ENCODE peak calls at places on chromosomes 12 and 14, in ten cellular contexts. W is AG10803; T is EL; H is activated CD8-positive, alpha-beta memory T cell treated with anti-CD3 and anti-CD28 coated beads for 1 hour; I is NCI-H774; J is natural killer cell; Y is NCI-H2081 treated with DMSO at 0.1 percent for 48 hours; S is activated naive CD4-positive, alpha-beta T cell treated with Interleukin-2 at 50 U/mL for 16 hours; Q is CD8-positive, alpha-beta T cell; D is CMK. P is an unnamed sample.

GRCh38 chr14:73025544-73025943 is 1.4 kb downstream of the ZFYVE1 start:
- DNase-seq in W (peak), T (peak), H (no peak), I (no peak), J (no peak), Y (no peak), S (no peak), Q (no peak), D (no peak), P (no peak)

GRCh38 chr14:50122291-50122690 is 5.9 kb upstream of the VCPKMT start:
- DNase-seq in W (no peak), T (no peak), H (no peak), I (no peak), J (no peak), Y (no peak), S (no peak), Q (no peak), D (no peak), P (no peak)

GRCh38 chr14:73143003-73143402 is 6.7 kb downstream of the PSEN1 start:
- DNase-seq in W (no peak), T (no peak), H (no peak), I (no peak), J (no peak), Y (no peak), S (no peak), Q (no peak), D (no peak), P (no peak)

GRCh38 chr12:60832300-60832699 is 1236.5 kb downstream of the SLC16A7 start:
- DNase-seq in W (no peak), T (peak), H (no peak), I (no peak), J (no peak), Y (no peak), S (no peak), Q (no peak), D (no peak), P (no peak)

GRCh38 chr14:93994919-93995682 is 2.0 kb upstream of the CCDC197 start:
- DNase-seq in W (peak), T (peak), H (no peak), I (peak), J (no peak), Y (no peak), S (peak), Q (no peak), D (no peak), P (no peak)

GRCh38 chr14:75989134-75989533 is 3.6 kb downstream of the IFT43 start:
- DNase-seq in W (peak), T (no peak), H (no peak), I (no peak), J (no peak), Y (no peak), S (no peak), Q (no peak), D (no peak), P (no peak)

GRCh38 chr14:99574099-99574880 is 29.7 kb downstream of the CCDC85C start:
- DNase-seq in W (peak), T (peak), H (no peak), I (peak), J (no peak), Y (no peak), S (no peak), Q (no peak), D (no peak), P (peak)

GRCh38 chr14:91374897-91375747 is 42.5 kb downstream of the CCDC88C start:
- DNase-seq in W (no peak), T (no peak), H (no peak), I (peak), J (peak), Y (peak), S (peak), Q (no peak), D (no peak), P (peak)

GRCh38 chr12:27178723-27179398 is 65.2 kb upstream of the STK38L start:
- DNase-seq in W (peak), T (peak), H (no peak), I (no peak), J (no peak), Y (no peak), S (no peak), Q (no peak), D (no peak), P (no peak)

GRCh38 chr12:5317556-5317955 is 114.4 kb upstream of the NTF3 start:
- DNase-seq in W (peak), T (no peak), H (no peak), I (no peak), J (no peak), Y (no peak), S (no peak), Q (no peak), D (no peak), P (no peak)

GRCh38 chr12:11798856-11799530 is 149.5 kb downstream of the ETV6 start:
- DNase-seq in W (peak), T (peak), H (no peak), I (no peak), J (no peak), Y (no peak), S (no peak), Q (no peak), D (peak), P (no peak)

GRCh38 chr14:65472189-65472588 is 59.7 kb downstream of the FUT8 start:
- DNase-seq in W (no peak), T (no peak), H (no peak), I (no peak), J (no peak), Y (no peak), S (no peak), Q (no peak), D (no peak), P (peak)

GRCh38 chr14:58078068-58078467 is 73.9 kb downstream of the ARMH4 start:
- DNase-seq in W (peak), T (peak), H (no peak), I (no peak), J (no peak), Y (no peak), S (no peak), Q (no peak), D (no peak), P (no peak)

GRCh38 chr12:51922762-51923505 is 15.6 kb downstream of the ACVRL1 start:
- DNase-seq in W (peak), T (peak), H (no peak), I (no peak), J (no peak), Y (no peak), S (no peak), Q (no peak), D (no peak), P (no peak)

GRCh38 chr12:105561981-105562726 is 231.7 kb downstream of the C12orf75 start:
- DNase-seq in W (peak), T (peak), H (no peak), I (peak), J (no peak), Y (peak), S (no peak), Q (no peak), D (no peak), P (peak)

GRCh38 chr12:6295187-6295811 is 15.2 kb upstream of the PLEKHG6 start:
- DNase-seq in W (peak), T (peak), H (no peak), I (peak), J (no peak), Y (no peak), S (no peak), Q (no peak), D (no peak), P (peak)

GRCh38 chr12:51441583-51441982 is 17.0 kb downstream of the SLC4A8 start:
- DNase-seq in W (peak), T (peak), H (no peak), I (no peak), J (no peak), Y (no peak), S (no peak), Q (no peak), D (no peak), P (no peak)

GRCh38 chr12:51086933-51087332 is 3.5 kb upstream of the CSRNP2 start:
- DNase-seq in W (no peak), T (no peak), H (no peak), I (no peak), J (no peak), Y (no peak), S (no peak), Q (no peak), D (no peak), P (no peak)

GRCh38 chr12:101407438-101408345 is at the start of gene ARL1:
- DNase-seq in W (peak), T (peak), H (peak), I (peak), J (peak), Y (peak), S (peak), Q (peak), D (no peak), P (peak)

GRCh38 chr12:55687746-55688145 is 20.0 kb downstream of the ITGA7 start:
- DNase-seq in W (no peak), T (no peak), H (no peak), I (no peak), J (no peak), Y (no peak), S (peak), Q (no peak), D (no peak), P (no peak)

GRCh38 chr14:100416921-100417451 is 93.8 kb downstream of the SLC25A47 start:
- DNase-seq in W (peak), T (peak), H (no peak), I (no peak), J (no peak), Y (no peak), S (no peak), Q (no peak), D (no peak), P (no peak)

GRCh38 chr12:131044760-131045381 is 91.2 kb downstream of the ADGRD1 start:
- DNase-seq in W (no peak), T (no peak), H (no peak), I (peak), J (no peak), Y (no peak), S (no peak), Q (no peak), D (no peak), P (no peak)

GRCh38 chr14:60865378-60866127 is 115.3 kb downstream of the TRMT5 start:
- DNase-seq in W (no peak), T (no peak), H (no peak), I (no peak), J (no peak), Y (no peak), S (no peak), Q (no peak), D (no peak), P (no peak)

GRCh38 chr14:95381726-95382125 is 62.0 kb upstream of the CLMN start:
- DNase-seq in W (no peak), T (no peak), H (no peak), I (no peak), J (no peak), Y (no peak), S (no peak), Q (no peak), D (no peak), P (no peak)

GRCh38 chr12:26091837-26092236 is 33.0 kb downstream of the BHLHE41 start:
- DNase-seq in W (no peak), T (no peak), H (no peak), I (no peak), J (no peak), Y (no peak), S (no peak), Q (no peak), D (no peak), P (no peak)

GRCh38 chr12:38158428-38159091 is 158.0 kb upstream of the ALG10B start:
- DNase-seq in W (no peak), T (no peak), H (no peak), I (no peak), J (no peak), Y (no peak), S (no peak), Q (no peak), D (no peak), P (no peak)

P was measured in NCI-H345.